ENCODE peak calls at places on chromosome 15, in four cellular contexts. I, U, J and C are unnamed samples.

GRCh38 chr15:39018966-39019365 is 454.4 kb upstream of the RASGRP1 start:
- DNase-seq in I (no peak), U (no peak), J (no peak), C (no peak)

GRCh38 chr15:89629829-89630228 is 25.4 kb downstream of the KIF7 start:
- DNase-seq in I (no peak), U (no peak), J (no peak), C (no peak)

GRCh38 chr15:85704021-85704420 is 90.7 kb downstream of the KLHL25 start:
- DNase-seq in I (no peak), U (no peak), J (no peak), C (no peak)

GRCh38 chr15:94229591-94230365 is 1.6 kb upstream of the MCTP2 start:
- DNase-seq in I (peak), U (peak), J (no peak), C (peak)

GRCh38 chr15:69509131-69509530 is 56.5 kb downstream of the RPLP1 start:
- DNase-seq in I (no peak), U (no peak), J (no peak), C (no peak)

GRCh38 chr15:62059818-62060115 is 480 bp downstream of the VPS13C start:
- DNase-seq in I (no peak), U (peak), J (peak), C (peak)

GRCh38 chr15:75606711-75607684 is 18.5 kb downstream of the SNUPN start:
- DNase-seq in I (no peak), U (no peak), J (no peak), C (no peak)

GRCh38 chr15:19973718-19974117 is 567.9 kb downstream of the GOLGA6L6 start:
- DNase-seq in I (no peak), U (no peak), J (no peak), C (no peak)